ENCODE peak calls at places on chromosome 12, in five cellular contexts. R is brain microvascular endothelial cell, S is GM06990, I is tibial nerve, K is kidney. M is an unnamed sample. For H3K36me3, the result is how much of the 10 kb centered on the place peaks cover.

GRCh38 chr12:31647106-31647505 is 12.4 kb upstream of the ETFBKMT start:
- DNase-seq in R (no peak), S (no peak), I (no peak), K (no peak), M (no peak)

GRCh38 chr12:67772276-67773169 is 124.0 kb downstream of the DYRK2 start:
- DNase-seq in R (peak), S (no peak), I (no peak), K (no peak), M (no peak)

GRCh38 chr12:20646239-20646827 is 48.8 kb upstream of the SLCO1C1 start:
- DNase-seq in R (peak), S (no peak), I (no peak), K (no peak), M (no peak)

GRCh38 chr12:98653866-98654493 is 8.9 kb downstream of the APAF1 start:
- DNase-seq in R (no peak), S (no peak), I (no peak), K (no peak), M (no peak)

GRCh38 chr12:39383064-39383552 is 59.8 kb downstream of the KIF21A start:
- DNase-seq in R (no peak), S (no peak), I (no peak), K (no peak), M (no peak)

GRCh38 chr12:113086249-113087164 is 30.0 kb downstream of the DTX1 start:
- DNase-seq in R (no peak), S (peak), I (no peak), K (peak), M (peak)

GRCh38 chr12:15788266-15789214 is 648 bp downstream of the EPS8 start:
- DNase-seq in R (no peak), S (no peak), I (peak), K (peak), M (no peak)

GRCh38 chr12:105245291-105245690 is 9.3 kb upstream of the APPL2 start:
- DNase-seq in R (no peak), S (no peak), I (no peak), K (no peak), M (no peak)

GRCh38 chr12:106631150-106631549 is 48.3 kb downstream of the RFX4 start:
- DNase-seq in R (no peak), S (no peak), I (no peak), K (no peak), M (no peak)
- H3K36me3 ChIP-seq in R (under half), S (under half), I (under half), K (under half), M (under half)

GRCh38 chr12:34022079-34022830 is at the start of gene ALG10:
- DNase-seq in R (peak), S (peak), I (peak), K (peak), M (peak)
- TF ChIP-seq CTCF in R (peak), S (peak), I (peak), K (peak), M (peak)

GRCh38 chr12:122486805-122487426 is 13.8 kb downstream of the ZCCHC8 start:
- DNase-seq in R (no peak), S (no peak), I (no peak), K (no peak), M (no peak)

GRCh38 chr12:122483969-122484368 is 16.8 kb downstream of the ZCCHC8 start:
- DNase-seq in R (no peak), S (no peak), I (no peak), K (no peak), M (no peak)

GRCh38 chr12:122491991-122492390 is 8.7 kb downstream of the ZCCHC8 start:
- DNase-seq in R (no peak), S (no peak), I (no peak), K (no peak), M (no peak)

DNA sequence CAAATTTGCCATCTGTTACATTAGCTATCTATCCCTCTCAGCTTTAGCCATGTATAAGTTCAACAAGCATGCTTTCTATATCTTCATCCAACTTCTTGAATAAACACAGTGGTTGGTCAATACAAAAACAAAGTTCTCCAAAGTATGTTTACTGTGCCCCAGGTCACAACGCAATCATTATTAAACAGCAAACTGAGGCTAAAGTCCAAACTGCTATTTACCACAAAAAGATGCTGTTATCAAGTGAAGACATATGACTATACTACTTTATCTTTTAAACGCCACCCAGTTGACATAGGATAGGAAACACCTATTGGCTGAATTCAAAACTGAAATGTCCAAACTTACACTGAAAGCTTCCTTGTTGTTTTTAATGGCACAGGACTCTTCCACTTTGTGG is 11.7 kb downstream of the ZCCHC8 start:
- DNase-seq in R (no peak), S (no peak), I (no peak), K (no peak), M (no peak)
- H3K36me3 ChIP-seq in R (half or more), S (under half), I (under half), K (under half), M (half or more)

GRCh38 chr12:56626691-56627090 is 3.4 kb downstream of the BAZ2A start:
- DNase-seq in R (no peak), S (no peak), I (no peak), K (no peak), M (no peak)
- TF ChIP-seq CTCF in R (no peak), S (no peak), I (no peak), K (no peak), M (no peak)

DNA sequence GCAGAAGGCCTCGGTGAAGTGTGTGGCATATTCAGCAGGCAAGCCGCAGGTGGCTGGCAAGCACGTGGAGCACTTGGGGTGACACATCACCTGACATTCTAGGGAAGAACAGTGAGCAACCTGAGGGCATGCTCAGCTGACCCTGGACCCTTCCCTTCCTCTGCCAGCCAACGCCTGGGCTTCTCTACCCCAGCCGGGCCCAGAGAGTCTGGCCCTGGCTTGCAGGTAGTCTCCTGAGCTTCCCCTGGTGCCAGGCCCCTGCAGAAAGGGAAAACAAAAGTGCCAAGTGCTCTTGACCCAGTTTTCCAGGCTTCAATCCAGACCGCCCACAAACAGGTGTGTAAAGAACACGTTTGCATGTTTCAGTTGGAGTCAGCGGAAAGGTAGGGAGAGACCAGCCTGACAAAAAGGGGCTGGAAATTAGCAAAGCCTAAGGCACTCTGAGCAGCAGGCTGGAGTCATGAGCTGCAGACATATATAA is 45.7 kb downstream of the PRKAB1 start:
- DNase-seq in R (no peak), S (no peak), I (no peak), K (no peak), M (no peak)
- H3K36me3 ChIP-seq in R (under half), S (under half), I (under half), K (under half), M (half or more)

GRCh38 chr12:92926549-92926948 is 2.5 kb downstream of the EEA1 start:
- DNase-seq in R (no peak), S (no peak), I (no peak), K (no peak), M (no peak)

GRCh38 chr12:92928962-92929915 is at the start of gene EEA1:
- DNase-seq in R (peak), S (peak), I (peak), K (peak), M (peak)

GRCh38 chr12:92927436-92928116 is 1.5 kb downstream of the EEA1 start:
- DNase-seq in R (peak), S (peak), I (no peak), K (no peak), M (no peak)

GRCh38 chr12:92928431-92928961 is 599 bp downstream of the EEA1 start:
- DNase-seq in R (peak), S (peak), I (peak), K (peak), M (no peak)

GRCh38 chr12:92927055-92927435 is 2.0 kb downstream of the EEA1 start:
- DNase-seq in R (peak), S (no peak), I (no peak), K (no peak), M (no peak)
- TF ChIP-seq CTCF in R (peak), S (no peak), I (no peak), K (no peak), M (no peak)